ENCODE peak calls at places on chromosomes 7 and 10, in seven cellular contexts. L, I, A, M, K, O and D are unnamed samples. For H3K4me1, the result is how much of the 10 kb centered on the place peaks cover.

GRCh38 chr10:29761916-29762315 is 127.1 kb upstream of the SVIL start:
- DNase-seq in L (no peak), I (no peak), A (no peak), M (no peak), K (no peak), O (peak), D (no peak)

GRCh38 chr10:123563581-123563855 is 102.6 kb upstream of the GPR26 start:
- DNase-seq in L (no peak), I (no peak), A (no peak), M (no peak), K (no peak), O (no peak), D (no peak)

GRCh38 chr10:771647-772046 is 82.2 kb upstream of the DIP2C start:
- DNase-seq in L (no peak), I (no peak), A (no peak), M (no peak), K (no peak), O (no peak), D (no peak)

GRCh38 chr7:1140481-1141104 is 19.4 kb downstream of the ZFAND2A start:
- DNase-seq in L (no peak), I (no peak), A (no peak), M (no peak), K (no peak), O (no peak), D (no peak)

GRCh38 chr10:84065764-84066163 is 73.5 kb upstream of the GHITM start:
- DNase-seq in L (no peak), I (peak), A (no peak), M (no peak), K (no peak), O (no peak), D (no peak)

GRCh38 chr10:79316671-79317431 is 30.4 kb upstream of the PPIF start:
- DNase-seq in L (no peak), I (peak), A (no peak), M (peak), K (no peak), O (no peak), D (peak)

GRCh38 chr7:135741905-135742304 is 6.7 kb downstream of the FAM180A start:
- DNase-seq in L (no peak), I (no peak), A (no peak), M (no peak), K (no peak), O (no peak), D (peak)

GRCh38 chr10:120336910-120337540 is 120.0 kb upstream of the PLPP4 start:
- DNase-seq in L (peak), I (peak), A (peak), M (peak), K (peak), O (peak), D (peak)

GRCh38 chr10:59844436-59844835 is 61.9 kb downstream of the CCDC6 start:
- DNase-seq in L (no peak), I (no peak), A (no peak), M (no peak), K (no peak), O (no peak), D (no peak)

GRCh38 chr10:32971536-32972091 is 13.6 kb upstream of the ITGB1 start:
- DNase-seq in L (peak), I (peak), A (no peak), M (peak), K (no peak), O (no peak), D (no peak)

GRCh38 chr7:131011976-131012375 is 278.0 kb upstream of the KLF14 start:
- DNase-seq in L (peak), I (no peak), A (no peak), M (peak), K (no peak), O (no peak), D (peak)

GRCh38 chr7:131008840-131009651 is 275.0 kb upstream of the KLF14 start:
- DNase-seq in L (no peak), I (no peak), A (no peak), M (peak), K (no peak), O (no peak), D (peak)

GRCh38 chr7:131010714-131011436 is 276.9 kb upstream of the KLF14 start:
- DNase-seq in L (no peak), I (no peak), A (no peak), M (no peak), K (no peak), O (no peak), D (peak)

GRCh38 chr7:131011437-131011752 is 277.4 kb upstream of the KLF14 start:
- DNase-seq in L (no peak), I (no peak), A (no peak), M (no peak), K (peak), O (no peak), D (peak)

DNA sequence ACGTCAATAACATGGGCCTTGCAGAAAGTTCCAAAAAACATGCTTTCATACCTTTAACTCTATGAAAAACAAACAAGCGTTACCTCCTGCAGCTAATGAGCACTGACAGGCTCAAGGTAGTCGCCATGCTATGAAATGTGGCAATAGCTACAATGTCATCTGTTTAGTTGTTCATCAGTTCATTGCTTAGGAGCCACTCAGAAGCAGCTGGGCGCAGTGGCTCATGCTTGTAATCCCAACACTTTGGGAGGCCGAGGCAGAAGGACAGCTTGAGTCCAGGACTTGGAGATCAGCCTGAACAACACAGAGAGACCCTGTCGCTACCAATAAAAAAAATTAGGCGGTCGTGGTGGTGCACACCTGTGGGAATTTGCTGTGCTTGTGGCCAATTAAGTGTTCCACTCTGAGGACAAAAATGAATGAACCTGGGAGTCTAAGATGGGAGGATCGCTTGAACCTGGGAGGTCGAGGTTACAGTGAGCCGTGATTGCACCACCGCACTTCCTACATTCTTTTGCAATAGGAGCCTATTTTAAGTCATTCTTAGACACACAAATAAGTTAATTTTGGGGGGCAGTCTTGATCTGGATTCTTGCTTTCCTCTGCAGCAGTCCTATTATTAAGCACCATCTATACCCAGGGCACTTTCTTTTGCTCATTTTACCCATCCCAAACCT is 276.2 kb upstream of the KLF14 start:
- DNase-seq in L (no peak), I (no peak), A (no peak), M (no peak), K (no peak), O (no peak), D (no peak)
- H3K4me1 ChIP-seq in L (under half), I (under half), A (under half), M (half or more), K (under half), O (half or more), D (half or more)

DNA sequence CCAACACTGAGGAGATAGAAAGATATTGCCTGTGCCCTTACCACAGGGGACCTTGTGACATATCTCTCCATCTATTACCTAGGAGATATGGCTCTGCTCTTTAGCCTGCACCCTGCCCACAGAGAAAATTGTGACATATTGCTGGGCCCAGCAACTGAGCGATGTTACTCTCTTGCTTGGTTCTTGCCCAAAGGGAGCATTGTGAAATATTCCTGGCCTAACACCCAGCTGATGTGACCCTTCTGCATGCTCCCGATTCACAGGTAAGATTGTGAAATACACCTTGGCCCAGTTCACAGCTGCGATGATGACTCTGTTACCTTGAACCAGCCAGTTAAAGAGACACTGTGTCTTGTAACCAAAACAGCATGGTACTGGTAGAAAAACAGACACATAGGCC is 37.2 kb upstream of the ZNF107 start:
- DNase-seq in L (no peak), I (no peak), A (no peak), M (no peak), K (no peak), O (no peak), D (no peak)
- TF ChIP-seq EZH2phosphoT487 in L (no peak), I (no peak), A (no peak), M (no peak), K (no peak), O (no peak), D (no peak)

DNA sequence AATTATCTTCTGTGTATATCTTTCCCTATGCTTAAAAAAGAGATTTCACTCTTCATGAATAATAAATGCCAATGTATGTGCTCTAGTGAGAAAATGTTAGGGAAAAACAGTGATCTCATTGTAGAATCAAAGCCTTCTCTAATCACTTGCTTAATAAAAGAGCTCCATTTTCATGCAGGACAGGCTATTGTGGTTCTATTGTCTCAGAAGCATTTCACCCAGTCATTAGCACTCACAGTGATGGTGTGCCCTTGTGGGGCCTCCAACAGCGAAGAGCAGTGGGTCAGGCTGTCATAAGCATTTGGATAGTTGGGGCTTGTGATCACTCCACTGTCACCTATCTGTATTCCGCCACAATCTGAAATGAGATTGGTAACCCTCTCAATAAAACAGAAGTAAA is 83.9 kb upstream of the RSU1 start:
- DNase-seq in L (no peak), I (no peak), A (no peak), M (no peak), K (peak), O (no peak), D (no peak)
- TF ChIP-seq EZH2 in L (no peak), I (no peak), A (no peak), M (no peak), K (no peak), O (no peak), D (no peak)

DNA sequence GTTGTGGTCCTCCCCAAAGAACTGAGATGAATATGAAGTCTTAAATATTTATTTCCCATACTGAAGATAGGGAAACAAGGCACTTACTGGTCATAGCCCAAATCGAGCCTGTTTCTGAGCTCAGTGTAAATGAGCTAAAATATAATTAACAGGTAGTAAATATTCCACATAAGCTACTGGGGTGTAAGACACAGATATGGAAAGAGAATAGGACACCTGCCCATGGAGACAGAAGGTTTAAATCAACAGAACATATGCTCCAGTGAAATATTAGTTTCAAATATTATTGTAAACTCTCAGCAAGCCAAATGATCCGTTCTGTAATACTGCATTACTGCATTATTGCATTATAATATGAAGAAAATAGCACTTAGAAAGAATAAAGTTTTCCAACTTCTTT is 537.9 kb downstream of the ANKRD7 start:
- DNase-seq in L (no peak), I (no peak), A (no peak), M (no peak), K (no peak), O (no peak), D (no peak)
- H3K4me1 ChIP-seq in L (under half), I (under half), A (under half), M (under half), K (under half), O (under half), D (under half)